ENCODE peak calls at places on chromosomes 12 and 14, in nine cellular contexts. C is fibroblast of lung, V is HCT116, U is DND-41, M is GM23248, I is endothelial cell of umbilical vein, E is keratinocyte, Q is GM23338, S is PC-3. L is an unnamed sample.

GRCh38 chr12:56590237-56590830 is 39.8 kb downstream of the BAZ2A start:
- DNase-seq in I (no peak), U (peak; percentile 43), V (no peak), E (no peak), Q (peak; percentile 67), C (no peak), M (peak; percentile 31), S (peak; percentile 59), L (no peak)

GRCh38 chr12:14936224-14936861 is 2.0 kb downstream of the ERP27 start:
- DNase-seq in E (no peak), M (peak; percentile 11), C (no peak), I (no peak), Q (peak; percentile 82), S (no peak), U (no peak), V (no peak), L (no peak)

GRCh38 chr14:105499256-105500035 is 8.4 kb downstream of the TEDC1 start:
- DNase-seq in S (no peak), U (no peak), Q (no peak), E (no peak), I (no peak), M (no peak), V (no peak), C (no peak), L (no peak)

GRCh38 chr14:28911521-28911920 is 144.9 kb downstream of the FOXG1 start:
- DNase-seq in Q (no peak), C (no peak), E (no peak), U (no peak), S (no peak), M (no peak), V (no peak), I (no peak), L (no peak)

GRCh38 chr12:131389051-131390013 is 321.6 kb upstream of the SFSWAP start:
- DNase-seq in C (no peak), S (no peak), E (no peak), U (no peak), Q (no peak), I (no peak), V (no peak), M (no peak), L (no peak)

GRCh38 chr14:29215853-29216252 is 449.3 kb downstream of the FOXG1 start:
- DNase-seq in I (peak; percentile 68), C (peak; percentile 21), U (no peak), V (no peak), Q (no peak), M (peak; percentile 53), S (no peak), E (no peak), L (no peak)

GRCh38 chr14:103292426-103293374 is 41.3 kb upstream of the EIF5 start:
- DNase-seq in Q (peak; percentile 85), S (peak; percentile 84), I (peak; percentile 53), U (peak; percentile 68), E (peak; percentile 17), V (peak; percentile 45), M (peak; percentile 77), C (peak; percentile 27), L (peak; percentile 68)

GRCh38 chr12:7935773-7936581 is at the start of gene SLC2A3:
- DNase-seq in S (no peak), U (peak; percentile 89), E (peak; percentile 25), C (peak; percentile 91), M (peak; percentile 94), V (no peak), Q (peak; percentile 90), I (peak; percentile 85), L (peak; percentile 86)

GRCh38 chr14:88961214-88961613 is 136.8 kb downstream of the TTC8 start:
- DNase-seq in V (no peak), M (no peak), I (no peak), S (no peak), E (no peak), U (no peak), C (peak; percentile 18), Q (no peak), L (no peak)

GRCh38 chr14:65045011-65045410 is 57.3 kb downstream of the MAX start:
- DNase-seq in C (no peak), V (no peak), I (no peak), U (no peak), M (no peak), S (no peak), E (no peak), Q (no peak), L (no peak)

GRCh38 chr14:45526715-45527549 is 273.9 kb upstream of the MIS18BP1 start:
- DNase-seq in Q (peak; percentile 85), S (peak; percentile 74), E (no peak), U (peak; percentile 24), C (no peak), M (peak; percentile 53), V (peak; percentile 51), I (no peak), L (peak; percentile 58)

GRCh38 chr14:25833341-25834121 is 764.3 kb downstream of the NOVA1 start:
- DNase-seq in V (no peak), S (peak; percentile 45), M (peak; percentile 56), E (no peak), Q (peak; percentile 74), I (peak; percentile 46), U (peak; percentile 7), C (peak; percentile 13), L (no peak)

GRCh38 chr12:79983492-79983891 is 48.6 kb upstream of the PPP1R12A start:
- DNase-seq in I (no peak), V (no peak), Q (no peak), C (peak; percentile 99), E (peak; percentile 48), U (no peak), S (peak; percentile 97), M (peak; percentile 95), L (no peak)

GRCh38 chr12:100793182-100793581 is 1.4 kb upstream of the ANO4 start:
- DNase-seq in I (no peak), V (peak; percentile 43), S (peak; percentile 15), M (peak; percentile 85), Q (no peak), C (peak; percentile 78), U (no peak), E (no peak), L (no peak)

GRCh38 chr14:37150414-37150813 is 22.0 kb downstream of the SLC25A21 start:
- DNase-seq in M (peak; percentile 63), Q (peak; percentile 70), I (peak; percentile 58), U (no peak), E (no peak), C (peak; percentile 34), V (no peak), S (peak; percentile 76), L (no peak)

GRCh38 chr12:113420996-113421595 is 1.1 kb upstream of the SDSL start:
- DNase-seq in V (no peak), E (no peak), I (no peak), Q (no peak), U (no peak), C (no peak), M (no peak), S (no peak), L (no peak)

GRCh38 chr12:113414519-113415038 is 7.6 kb upstream of the SDSL start:
- DNase-seq in I (no peak), Q (no peak), S (no peak), U (no peak), C (no peak), E (no peak), M (no peak), V (no peak), L (no peak)

GRCh38 chr12:113422030-113422900 is at the start of gene SDSL:
- DNase-seq in C (peak; percentile 84), U (peak; percentile 65), V (peak; percentile 48), M (peak; percentile 89), I (peak; percentile 58), S (peak; percentile 96), Q (peak; percentile 59), E (peak; percentile 35), L (peak; percentile 76)

GRCh38 chr12:113416091-113416754 is 6.0 kb upstream of the SDSL start:
- DNase-seq in V (no peak), U (no peak), E (no peak), M (peak; percentile 10), S (peak; percentile 23), I (no peak), C (no peak), Q (no peak), L (no peak)

GRCh38 chr12:113418213-113418879 is 3.8 kb upstream of the SDSL start:
- DNase-seq in I (no peak), Q (no peak), C (no peak), E (no peak), S (no peak), M (peak; percentile 10), V (no peak), U (no peak), L (no peak)
- H3K4me1 ChIP-seq in I (peaks cover 7% of the 10 kb centered on the region), Q (no peaks in the 10 kb centered on the region), C (no peaks in the 10 kb centered on the region), E (peaks cover 12% of the 10 kb centered on the region), S (peaks cover 19% of the 10 kb centered on the region), M (peaks cover 5% of the 10 kb centered on the region), V (peaks cover 33% of the 10 kb centered on the region), U (peaks cover 3% of the 10 kb centered on the region), L (peaks cover 18% of the 10 kb centered on the region)

GRCh38 chr12:54569995-54570531 is 18.4 kb downstream of the PPP1R1A start:
- DNase-seq in S (no peak), M (no peak), E (no peak), V (no peak), U (no peak), C (no peak), I (no peak), Q (no peak), L (no peak)
- H3K4me2 ChIP-seq in S (no peak overlapping the region), M (no peak overlapping the region), E (no peak overlapping the region), V (no peak overlapping the region), U (no peak overlapping the region), C (no peak overlapping the region), I (no peak overlapping the region), Q (no peak overlapping the region), L (no peak overlapping the region)

GRCh38 chr12:57620936-57621496 is 9.8 kb downstream of the ARHGEF25 start:
- DNase-seq in I (no peak), M (peak; percentile 44), U (no peak), E (no peak), S (no peak), Q (peak; percentile 62), V (no peak), C (no peak), L (no peak)
- TF ChIP-seq EZH2 in I (peak; percentile 99), M (peak; percentile 55), U (no peak), E (peak; percentile 98), S (no peak), Q (peak; percentile 87), V (no peak), C (peak; percentile 84), L (no peak)

GRCh38 chr14:61152851-61153364 is 128.2 kb downstream of the TMEM30B start:
- DNase-seq in V (no peak), E (no peak), C (peak; percentile 96), Q (no peak), M (peak; percentile 62), U (no peak), S (peak; percentile 45), I (no peak), L (no peak)

GRCh38 chr14:61149896-61150295 is 131.2 kb downstream of the TMEM30B start:
- DNase-seq in E (no peak), V (no peak), I (no peak), S (no peak), C (no peak), Q (no peak), U (no peak), M (no peak), L (no peak)

GRCh38 chr14:61151276-61151675 is 129.9 kb downstream of the TMEM30B start:
- DNase-seq in C (peak; percentile 40), I (no peak), V (no peak), Q (no peak), E (no peak), M (peak; percentile 24), U (no peak), S (no peak), L (no peak)

GRCh38 chr14:61148742-61149350 is 132.3 kb downstream of the TMEM30B start:
- DNase-seq in Q (no peak), C (no peak), I (no peak), M (no peak), S (no peak), U (no peak), E (no peak), V (no peak), L (no peak)

GRCh38 chr14:61150851-61151250 is 130.3 kb downstream of the TMEM30B start:
- DNase-seq in M (peak; percentile 20), C (no peak), E (no peak), S (no peak), I (no peak), Q (no peak), U (no peak), V (no peak), L (no peak)
- H3K4me1 ChIP-seq in M (peaks cover 39% of the 10 kb centered on the region), C (peaks cover 26% of the 10 kb centered on the region), E (peaks cover 45% of the 10 kb centered on the region), S (peaks cover 24% of the 10 kb centered on the region), I (peaks cover 23% of the 10 kb centered on the region), Q (peaks cover 14% of the 10 kb centered on the region), U (no peaks in the 10 kb centered on the region), V (peaks cover 44% of the 10 kb centered on the region), L (no peaks in the 10 kb centered on the region)

L was measured in PC-9.